ENCODE peak calls at places on chromosomes 11 and 22, in nine cellular contexts. M, D, X, F, U, C, L, I and A are unnamed samples.
A peak's percentile ranks its signal among the peaks of the same experiment; 100 is the strongest.

GRCh38 chr22:44561139-44561840 is 63.3 kb upstream of the RTL6 start:
- DNase-seq in M (no peak), D (no peak), X (no peak), F (no peak), U (no peak), C (peak; percentile 28), L (no peak), I (no peak), A (no peak)

GRCh38 chr22:31097941-31098632 is 9.3 kb downstream of the SELENOM start:
- DNase-seq in M (no peak), D (no peak), X (no peak), F (no peak), U (no peak), C (no peak), L (no peak), I (no peak), A (no peak)

GRCh38 chr11:44400431-44400830 is 90.5 kb upstream of the ALX4 start:
- DNase-seq in M (peak; percentile 5), D (no peak), X (peak; percentile 33), F (no peak), U (no peak), C (no peak), L (no peak), I (no peak), A (peak; percentile 37)

GRCh38 chr11:125164422-125165110 is at the start of gene PKNOX2:
- DNase-seq in M (peak; percentile 68), D (no peak), X (peak; percentile 81), F (peak; percentile 77), U (peak; percentile 74), C (peak; percentile 92), L (peak; percentile 85), I (peak; percentile 78), A (peak; percentile 89)

GRCh38 chr22:48960981-48961655 is 866.6 kb downstream of the BRD1 start:
- DNase-seq in M (peak; percentile 1), D (no peak), X (no peak), F (no peak), U (no peak), C (peak; percentile 11), L (no peak), I (no peak), A (no peak)

GRCh38 chr11:79436911-79437273 is 3.9 kb downstream of the TENM4 start:
- DNase-seq in M (no peak), D (no peak), X (no peak), F (no peak), U (no peak), C (no peak), L (no peak), I (no peak), A (no peak)

GRCh38 chr11:87740968-87741367 is 434.3 kb downstream of the RAB38 start:
- DNase-seq in M (no peak), D (no peak), X (no peak), F (no peak), U (peak; percentile 7), C (no peak), L (no peak), I (no peak), A (no peak)

GRCh38 chr22:42432020-42432596 is at the start of gene NFAM1:
- DNase-seq in M (no peak), D (no peak), X (peak; percentile 67), F (peak; percentile 56), U (peak; percentile 43), C (peak; percentile 81), L (no peak), I (no peak), A (no peak)

GRCh38 chr11:115845872-115846271 is 341.7 kb upstream of the CADM1 start:
- DNase-seq in M (no peak), D (no peak), X (no peak), F (no peak), U (no peak), C (no peak), L (no peak), I (no peak), A (no peak)

GRCh38 chr11:44818110-44818509 is 91.3 kb downstream of the TSPAN18 start:
- DNase-seq in M (no peak), D (no peak), X (no peak), F (peak; percentile 44), U (no peak), C (no peak), L (no peak), I (no peak), A (no peak)

GRCh38 chr11:133441964-133442660 is 90.2 kb downstream of the OPCML start:
- DNase-seq in M (no peak), D (no peak), X (no peak), F (no peak), U (no peak), C (no peak), L (no peak), I (no peak), A (no peak)

GRCh38 chr11:65116370-65117205 is 913 bp downstream of the ZNHIT2 start:
- DNase-seq in M (peak; percentile 57), D (no peak), X (no peak), F (peak; percentile 81), U (peak; percentile 66), C (peak; percentile 70), L (peak; percentile 65), I (peak; percentile 45), A (peak; percentile 53)

GRCh38 chr11:18384157-18384641 is 10.2 kb upstream of the LDHA start:
- DNase-seq in M (peak; percentile 94), D (peak; percentile 92), X (peak; percentile 58), F (peak; percentile 73), U (peak; percentile 70), C (peak; percentile 90), L (peak; percentile 92), I (peak; percentile 91), A (peak; percentile 82)

GRCh38 chr11:76615950-76616349 is 54.6 kb downstream of the LRRC32 start:
- DNase-seq in M (peak; percentile 71), D (no peak), X (peak; percentile 66), F (peak; percentile 75), U (peak; percentile 84), C (peak; percentile 70), L (peak; percentile 42), I (peak; percentile 91), A (no peak)

GRCh38 chr22:27240298-27240885 is 561.2 kb downstream of the MN1 start:
- DNase-seq in M (no peak), D (no peak), X (peak; percentile 56), F (no peak), U (no peak), C (no peak), L (no peak), I (no peak), A (no peak)

GRCh38 chr11:119380816-119381185 is 689 bp downstream of the USP2 start:
- DNase-seq in M (no peak), D (no peak), X (no peak), F (no peak), U (no peak), C (no peak), L (no peak), I (no peak), A (no peak)

GRCh38 chr22:49189871-49190270 is 637.8 kb downstream of the BRD1 start:
- DNase-seq in M (no peak), D (no peak), X (no peak), F (no peak), U (no peak), C (no peak), L (no peak), I (no peak), A (no peak)

GRCh38 chr11:73312806-73313403 is 4.8 kb downstream of the ARHGEF17 start:
- DNase-seq in M (no peak), D (no peak), X (no peak), F (no peak), U (peak; percentile 21), C (peak; percentile 74), L (peak; percentile 81), I (no peak), A (no peak)

GRCh38 chr11:87832216-87832615 is 343.0 kb downstream of the RAB38 start:
- DNase-seq in M (no peak), D (no peak), X (no peak), F (no peak), U (no peak), C (no peak), L (no peak), I (no peak), A (no peak)

GRCh38 chr22:37784829-37785495 is 22.8 kb upstream of the GCAT start:
- DNase-seq in M (no peak), D (no peak), X (no peak), F (no peak), U (peak; percentile 85), C (no peak), L (no peak), I (no peak), A (peak; percentile 85)

GRCh38 chr22:23862103-23862502 is 4.4 kb downstream of the SLC2A11 start:
- DNase-seq in M (peak; percentile 66), D (no peak), X (peak; percentile 77), F (peak; percentile 47), U (no peak), C (no peak), L (peak; percentile 72), I (peak; percentile 71), A (peak; percentile 59)
- TF ChIP-seq CTCF in M (peak; percentile 82), D (peak; percentile 69), X (peak; percentile 91), F (peak; percentile 42), U (no peak), C (no peak), L (peak; percentile 87), I (peak; percentile 84), A (peak; percentile 46)

GRCh38 chr11:2136209-2136951 is 2.8 kb downstream of the IGF2 start:
- DNase-seq in M (no peak), D (no peak), X (no peak), F (no peak), U (peak; percentile 3), C (no peak), L (no peak), I (no peak), A (peak; percentile 56)
- H3K4me3 ChIP-seq in M (peak overlapping the region; percentile 32), D (no peak overlapping the region), X (peak overlapping the region; percentile 84), F (no peak overlapping the region), U (no peak overlapping the region), C (peak overlapping the region; percentile 9), L (peak overlapping the region; percentile 55), I (no peak overlapping the region), A (peak overlapping the region; percentile 78)

DNA sequence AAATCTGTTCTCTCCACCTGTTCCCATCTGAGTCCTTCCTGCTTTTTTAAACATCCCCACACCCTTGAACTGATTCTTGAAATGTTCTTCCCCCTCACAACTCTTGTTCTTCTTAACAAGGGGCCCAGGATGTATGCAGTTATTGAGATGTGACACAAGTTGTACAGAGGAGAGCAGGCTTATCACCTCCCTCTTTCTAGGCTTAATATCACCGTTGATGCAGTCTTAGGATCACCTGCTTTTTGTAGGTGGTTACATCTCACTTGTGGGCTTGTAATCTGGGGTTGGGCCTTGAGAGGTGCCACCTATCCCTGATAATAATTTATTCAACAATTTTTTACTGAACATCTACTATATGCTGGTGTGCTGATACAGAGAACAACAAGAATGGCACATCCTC is 6.2 kb downstream of the CRYBB3 start:
- DNase-seq in M (no peak), D (no peak), X (no peak), F (no peak), U (no peak), C (no peak), L (no peak), I (no peak), A (no peak)
- TF ChIP-seq CTCF in M (no peak), D (no peak), X (no peak), F (no peak), U (no peak), C (no peak), L (no peak), I (no peak), A (no peak)

DNA sequence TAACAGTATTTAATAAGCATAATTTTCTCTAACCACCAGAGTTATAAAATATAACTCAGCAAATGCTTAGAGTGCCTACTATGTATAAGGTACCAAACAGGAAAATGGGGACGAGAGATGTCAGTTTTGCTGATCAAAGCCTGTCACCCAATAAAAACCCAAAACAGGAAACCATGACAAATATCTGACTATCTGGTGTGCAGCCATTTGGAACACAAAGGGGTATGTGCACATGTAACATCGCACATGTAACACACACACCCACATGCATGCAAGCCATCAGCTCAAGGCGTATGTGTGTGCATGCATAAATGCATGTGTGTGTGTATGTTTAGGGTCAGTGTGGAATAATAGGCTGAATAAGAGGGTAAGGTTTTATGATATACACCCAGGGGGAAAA is 64.2 kb downstream of the PRR5L start:
- DNase-seq in M (no peak), D (no peak), X (no peak), F (no peak), U (no peak), C (no peak), L (no peak), I (no peak), A (no peak)
- H3K4me3 ChIP-seq in M (no peak overlapping the region), D (no peak overlapping the region), X (no peak overlapping the region), F (no peak overlapping the region), U (no peak overlapping the region), C (no peak overlapping the region), L (no peak overlapping the region), I (no peak overlapping the region), A (no peak overlapping the region)